ENCODE peak calls at places on chromosomes 16 and 17, in five cellular contexts. P is GM23248, D is uterus, G is testis, V is sigmoid colon. Y is an unnamed sample.

GRCh38 chr17:76124582-76125390 is 16.3 kb downstream of the FOXJ1 start:
- DNase-seq in P (peak; percentile 48), V (peak; percentile 62), G (no peak), D (no peak), Y (no peak)

GRCh38 chr16:83882118-83882879 is 16.6 kb upstream of the MLYCD start:
- DNase-seq in G (no peak), D (no peak), P (no peak), V (no peak), Y (no peak)

GRCh38 chr17:47724705-47725104 is 8.3 kb upstream of the TBX21 start:
- DNase-seq in V (no peak), D (no peak), G (no peak), P (no peak), Y (no peak)

GRCh38 chr17:46832306-46832895 is 13.9 kb upstream of the WNT3 start:
- DNase-seq in G (no peak), P (no peak), V (no peak), D (no peak), Y (no peak)

GRCh38 chr16:10835281-10835931 is 16.8 kb upstream of the TVP23A start:
- DNase-seq in D (no peak), P (no peak), G (no peak), V (no peak), Y (peak; percentile 14)

GRCh38 chr17:61574542-61575351 is 16.3 kb downstream of the NACA2 start:
- DNase-seq in D (no peak), V (no peak), P (peak; percentile 66), G (no peak), Y (no peak)

GRCh38 chr16:80174416-80174815 is 366.4 kb upstream of the DYNLRB2 start:
- DNase-seq in D (no peak), P (peak; percentile 89), G (no peak), V (no peak), Y (no peak)

GRCh38 chr16:77897038-77897437 is 108.7 kb downstream of the VAT1L start:
- DNase-seq in G (no peak), V (no peak), P (peak; percentile 36), D (no peak), Y (no peak)

GRCh38 chr16:22775220-22775912 is 38.6 kb upstream of the HS3ST2 start:
- DNase-seq in V (no peak), P (no peak), D (no peak), G (no peak), Y (no peak)

GRCh38 chr17:62653002-62653830 is 25.7 kb downstream of the MRC2 start:
- DNase-seq in D (peak; percentile 74), G (peak; percentile 44), P (peak; percentile 85), V (peak; percentile 81), Y (peak; percentile 87)

GRCh38 chr17:83083368-83084201 is 4.2 kb downstream of the METRNL start:
- DNase-seq in P (peak; percentile 98), G (no peak), V (peak; percentile 89), D (peak; percentile 75), Y (peak; percentile 78)

GRCh38 chr16:361341-361871 is 8.9 kb upstream of the AXIN1 start:
- DNase-seq in P (no peak), D (no peak), V (no peak), G (no peak), Y (no peak)

GRCh38 chr16:26594666-26595065 is 472.1 kb upstream of the C16orf82 start:
- DNase-seq in P (peak; percentile 28), D (no peak), G (no peak), V (no peak), Y (no peak)

GRCh38 chr17:35132816-35133550 is 9.1 kb downstream of the NLE1 start:
- DNase-seq in V (no peak), P (no peak), D (no peak), G (no peak), Y (no peak)

GRCh38 chr17:41678411-41678906 is 10.2 kb upstream of the EIF1 start:
- DNase-seq in P (no peak), D (no peak), V (peak; percentile 41), G (no peak), Y (no peak)

GRCh38 chr17:80187090-80187489 is 17.3 kb downstream of the CARD14 start:
- DNase-seq in P (peak; percentile 80), D (no peak), G (no peak), V (no peak), Y (no peak)

GRCh38 chr16:64240586-64240985 is 881.3 kb downstream of the CDH11 start:
- DNase-seq in V (no peak), D (no peak), G (no peak), P (peak; percentile 67), Y (no peak)

GRCh38 chr17:80984749-80985148 is 6.9 kb upstream of the CHMP6 start:
- DNase-seq in G (no peak), P (peak; percentile 97), V (no peak), D (peak; percentile 35), Y (no peak)

GRCh38 chr17:34252890-34253525 is 2.1 kb upstream of the CCL2 start:
- DNase-seq in V (no peak), P (peak; percentile 80), G (no peak), D (no peak), Y (no peak)

GRCh38 chr16:81036751-81037350 is 1.2 kb downstream of the ATMIN start:
- DNase-seq in P (peak; percentile 66), D (no peak), G (no peak), V (no peak), Y (no peak)

GRCh38 chr17:36942031-36942599 is 4.8 kb downstream of the LHX1 start:
- DNase-seq in P (no peak), V (no peak), G (no peak), D (no peak), Y (peak; percentile 44)

GRCh38 chr16:72787519-72788268 is 260.2 kb downstream of the ZFHX3 start:
- DNase-seq in V (peak; percentile 90), G (peak; percentile 78), P (peak; percentile 97), D (peak; percentile 74), Y (peak; percentile 87)

GRCh38 chr16:55280622-55281021 is 43.4 kb upstream of the IRX6 start:
- DNase-seq in V (no peak), P (peak; percentile 30), G (no peak), D (no peak), Y (no peak)

GRCh38 chr17:79654960-79655382 is 44.1 kb upstream of the RBFOX3 start:
- DNase-seq in D (no peak), P (no peak), G (peak; percentile 13), V (peak; percentile 57), Y (no peak)

GRCh38 chr16:51048544-51048943 is 102.5 kb downstream of the SALL1 start:
- DNase-seq in D (no peak), V (no peak), G (no peak), P (peak; percentile 25), Y (no peak)

GRCh38 chr16:80158766-80159165 is 382.0 kb upstream of the DYNLRB2 start:
- DNase-seq in V (no peak), P (peak; percentile 91), G (no peak), D (no peak), Y (no peak)

GRCh38 chr16:84380405-84380804 is 12.1 kb downstream of the ATP2C2 start:
- DNase-seq in D (no peak), G (no peak), V (no peak), P (no peak), Y (peak; percentile 19)

GRCh38 chr16:48188449-48189102 is 32.8 kb upstream of the ABCC12 start:
- DNase-seq in V (no peak), G (no peak), P (no peak), D (no peak), Y (no peak)

DNA sequence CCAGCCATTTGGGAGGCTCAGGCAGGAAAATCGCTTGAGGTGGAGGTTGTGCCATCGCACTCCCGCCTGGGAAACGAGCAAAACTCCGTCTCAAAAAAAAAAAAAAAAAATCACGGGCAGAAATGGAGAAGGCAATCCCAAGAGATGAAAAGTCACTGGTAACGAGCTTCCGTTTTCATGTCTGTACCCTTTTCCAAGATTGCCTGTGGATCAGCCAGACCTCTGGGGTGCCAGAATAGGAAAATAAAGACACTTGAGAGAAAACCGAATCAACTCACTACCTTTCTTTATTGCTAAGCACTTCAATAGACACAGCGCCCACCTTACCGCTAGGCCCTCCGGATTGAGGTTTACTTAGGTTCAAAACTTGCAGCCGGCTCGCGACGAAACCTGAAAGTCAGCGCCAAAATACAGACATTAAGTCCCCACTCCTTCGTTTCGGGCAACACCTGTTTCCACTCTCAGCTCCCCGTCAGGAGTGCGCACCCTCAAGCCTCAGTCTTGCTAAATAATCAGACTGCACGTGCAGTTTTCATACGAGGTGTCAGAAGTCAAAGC is 970 bp upstream of the TRAF7 start:
- DNase-seq in D (no peak), V (no peak), G (no peak), P (peak; percentile 45), Y (no peak)
- H3K4me1 ChIP-seq in D (peaks cover 5% of the 10 kb centered on the region), V (peaks cover 85% of the 10 kb centered on the region), G (peaks cover 66% of the 10 kb centered on the region), P (peaks cover 35% of the 10 kb centered on the region), Y (no peaks in the 10 kb centered on the region)

DNA sequence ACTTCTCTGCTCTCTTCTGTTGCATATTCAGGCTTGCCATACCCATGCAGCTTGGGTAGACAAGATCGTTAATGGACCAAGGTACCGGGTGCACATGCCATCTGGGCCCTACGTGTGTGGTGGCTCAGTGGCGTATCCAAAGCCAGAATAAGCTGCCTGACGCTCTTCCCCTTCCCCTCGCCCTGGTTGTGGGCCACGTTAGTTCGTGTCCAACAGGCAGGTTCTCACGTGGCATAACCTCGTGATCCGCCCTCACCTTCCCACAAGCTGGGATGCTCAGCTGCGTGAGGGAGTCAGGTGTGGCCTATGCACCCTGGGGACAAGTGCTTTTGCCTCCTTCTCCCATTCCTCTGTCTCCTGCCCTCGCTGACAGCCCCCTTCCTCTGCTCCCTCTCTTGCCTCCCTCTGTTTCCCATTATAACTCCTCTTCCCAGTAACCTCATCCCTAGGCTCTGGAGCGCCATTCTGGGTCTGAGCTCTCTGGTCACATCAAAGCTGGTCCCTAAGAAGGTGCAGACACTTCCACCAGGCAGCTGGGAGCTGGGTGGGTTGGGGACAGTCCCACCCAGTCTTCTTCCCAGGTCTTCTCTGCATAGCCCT is 77.6 kb downstream of the PLD6 start:
- DNase-seq in G (no peak), P (no peak), V (no peak), D (no peak), Y (no peak)
- H3K27ac ChIP-seq in G (no peak overlapping the region), P (no peak overlapping the region), V (no peak overlapping the region), D (no peak overlapping the region), Y (no peak overlapping the region)

DNA sequence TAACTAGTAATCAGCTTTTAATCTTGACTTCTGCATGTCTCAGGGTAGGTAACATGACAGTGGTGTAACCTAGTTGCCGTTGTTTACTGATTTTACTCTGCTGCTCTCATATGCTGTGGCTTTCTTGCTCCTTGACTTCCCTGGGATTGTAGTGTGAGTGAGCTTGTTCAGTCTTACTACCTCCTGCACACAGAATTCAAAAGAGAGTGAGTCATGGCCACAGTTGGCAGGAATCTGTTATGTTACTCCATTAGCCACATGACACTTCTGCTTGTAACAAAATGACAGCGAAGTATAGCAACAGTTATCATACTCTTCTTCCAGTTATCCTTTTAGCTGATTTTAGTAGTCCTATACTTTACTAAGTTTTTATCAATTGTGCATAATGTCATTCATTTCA is 18.8 kb downstream of the TNRC6A start:
- DNase-seq in D (peak; percentile 49), P (peak; percentile 93), G (peak; percentile 70), V (peak; percentile 77), Y (peak; percentile 47)
- H3K4me1 ChIP-seq in D (peaks cover 23% of the 10 kb centered on the region), P (peaks cover 16% of the 10 kb centered on the region), G (peaks cover 26% of the 10 kb centered on the region), V (peaks cover 99% of the 10 kb centered on the region), Y (peaks cover 8% of the 10 kb centered on the region)

GRCh38 chr16:86844691-86845090 is 266.3 kb downstream of the FOXL1 start:
- DNase-seq in G (no peak), D (no peak), P (no peak), V (no peak), Y (no peak)

GRCh38 chr16:86848821-86849220 is 270.5 kb downstream of the FOXL1 start:
- DNase-seq in D (no peak), V (no peak), P (no peak), G (no peak), Y (no peak)

GRCh38 chr16:86850675-86851074 is 272.3 kb downstream of the FOXL1 start:
- DNase-seq in P (no peak), G (no peak), V (no peak), D (no peak), Y (no peak)

GRCh38 chr16:86843812-86844211 is 265.5 kb downstream of the FOXL1 start:
- DNase-seq in G (no peak), P (no peak), D (no peak), V (no peak), Y (no peak)

GRCh38 chr16:86846136-86846535 is 267.8 kb downstream of the FOXL1 start:
- DNase-seq in G (no peak), V (no peak), P (no peak), D (no peak), Y (no peak)
- H3K27ac ChIP-seq in G (no peak overlapping the region), V (no peak overlapping the region), P (no peak overlapping the region), D (no peak overlapping the region), Y (no peak overlapping the region)

Y was measured in aorta.